ENCODE peak calls at places on chromosomes 4 and X, in five cellular contexts. W is activated effector memory CD4-positive, alpha-beta T cell treated with Interleukin-2 at 50 U/mL for 16 hours; S is Kasumi-1; M is left ventricle myocardium inferior; X is fibroblast of lung. P is an unnamed sample.

GRCh38 chr4:158906073-158906472 is 137.2 kb downstream of the FNIP2 start:
- DNase-seq in W (no peak), S (no peak), M (no peak), X (no peak), P (no peak)

GRCh38 chr4:48341776-48342558 is 638 bp downstream of the SLAIN2 start:
- DNase-seq in W (peak), S (peak), M (peak), X (peak), P (peak)

GRCh38 chr4:80155286-80155982 is 41.9 kb upstream of the PRDM8 start:
- DNase-seq in W (no peak), S (no peak), M (no peak), X (no peak), P (no peak)

GRCh38 chr4:143514432-143514831 is 930 bp downstream of the SMARCA5 start:
- DNase-seq in W (peak), S (peak), M (peak), X (peak), P (peak)

GRCh38 chr4:15366660-15367059 is 61.2 kb upstream of the C1QTNF7 start:
- DNase-seq in W (no peak), S (no peak), M (no peak), X (no peak), P (no peak)

GRCh38 chr4:160129439-160129838 is 1026.6 kb downstream of the RAPGEF2 start:
- DNase-seq in W (no peak), S (no peak), M (no peak), X (no peak), P (peak)

GRCh38 chrX:67614414-67614813 is 70.6 kb downstream of the AR start:
- DNase-seq in W (no peak), S (no peak), M (no peak), X (peak), P (no peak)

GRCh38 chr4:3227878-3228675 is 20.9 kb upstream of the MSANTD1 start:
- DNase-seq in W (no peak), S (no peak), M (no peak), X (peak), P (no peak)

GRCh38 chrX:2707334-2707760 is 16.3 kb downstream of the CD99 start:
- DNase-seq in W (peak), S (no peak), M (peak), X (peak), P (peak)

GRCh38 chr4:19940861-19941260 is 310.8 kb upstream of the SLIT2 start:
- DNase-seq in W (no peak), S (no peak), M (no peak), X (no peak), P (no peak)

GRCh38 chr4:13918110-13918509 is 290.6 kb upstream of the BOD1L1 start:
- DNase-seq in W (no peak), S (no peak), M (peak), X (peak), P (peak)

GRCh38 chrX:97672138-97672537 is 788.4 kb downstream of the RPA4 start:
- DNase-seq in W (no peak), S (no peak), M (no peak), X (no peak), P (no peak)

GRCh38 chrX:115642895-115643530 is 82.0 kb downstream of the PLS3 start:
- DNase-seq in W (no peak), S (peak), M (no peak), X (peak), P (peak)

GRCh38 chr4:86357608-86358007 is 2.2 kb downstream of the MAPK10 start:
- DNase-seq in W (no peak), S (no peak), M (no peak), X (no peak), P (no peak)

GRCh38 chr4:73593631-73594241 is 26.5 kb downstream of the RASSF6 start:
- DNase-seq in W (no peak), S (peak), M (no peak), X (peak), P (no peak)

GRCh38 chr4:74032064-74032463 is 6.4 kb downstream of the CXCL3 start:
- DNase-seq in W (no peak), S (no peak), M (no peak), X (no peak), P (no peak)